ENCODE peak calls at places on chromosomes 13 and 19, in four cellular contexts. M is activated CD4-positive, alpha-beta T cell treated with anti-CD3 and anti-CD28 coated beads for 1 hour; J is memory B cell; N is T follicular helper cell. Z is an unnamed sample.

GRCh38 chr13:110400786-110401533 is 93.9 kb downstream of the COL4A2 start:
- DNase-seq in M (no peak), J (no peak), N (no peak), Z (no peak)

GRCh38 chr13:111322001-111322915 is 1.8 kb downstream of the TEX29 start:
- DNase-seq in M (no peak), J (no peak), N (no peak), Z (no peak)

GRCh38 chr13:113849546-113849945 is 14.3 kb downstream of the GAS6 start:
- DNase-seq in M (no peak), J (no peak), N (no peak), Z (no peak)

GRCh38 chr19:37988758-37989635 is 82.0 kb downstream of the SIPA1L3 start:
- DNase-seq in M (no peak), J (no peak), N (no peak), Z (no peak)

GRCh38 chr19:13850910-13851753 is 25.8 kb upstream of the NANOS3 start:
- DNase-seq in M (peak; percentile 66), J (no peak), N (peak; percentile 44), Z (peak; percentile 99)

GRCh38 chr13:71290963-71291937 is 575.8 kb downstream of the DACH1 start:
- DNase-seq in M (peak; percentile 13), J (no peak), N (peak; percentile 16), Z (peak; percentile 75)

GRCh38 chr19:28867978-28868377 is 345.0 kb downstream of the UQCRFS1 start:
- DNase-seq in M (no peak), J (no peak), N (no peak), Z (no peak)

GRCh38 chr19:19134687-19135158 is 3.6 kb downstream of the TMEM161A start:
- DNase-seq in M (no peak), J (peak; percentile 59), N (no peak), Z (no peak)

GRCh38 chr13:24053505-24054251 is 106.8 kb upstream of the SPATA13 start:
- DNase-seq in M (peak; percentile 26), J (peak; percentile 41), N (peak; percentile 35), Z (peak; percentile 65)